ENCODE peak calls at places on chromosomes 13 and 19, in four cellular contexts. P is IMR-90, O is H9, Z is H1. C is an unnamed sample.

GRCh38 chr19:45895519-45895972 is 6.9 kb downstream of the MYPOP start:
- DNase-seq in P (no peak), O (no peak), Z (no peak), C (no peak)

GRCh38 chr19:23999821-24000610 is 85.3 kb downstream of the ZNF726 start:
- DNase-seq in P (no peak), O (no peak), Z (no peak), C (no peak)

GRCh38 chr19:51417107-51417806 is at the start of gene SIGLEC10:
- DNase-seq in P (no peak), O (peak), Z (no peak), C (no peak)

GRCh38 chr19:48934837-48935236 is 1.3 kb downstream of the DHDH start:
- DNase-seq in P (no peak), O (peak), Z (peak), C (peak)

GRCh38 chr13:79108914-79109643 is 297.0 kb downstream of the RBM26 start:
- DNase-seq in P (no peak), O (no peak), Z (no peak), C (no peak)

GRCh38 chr13:111897846-111898215 is 169.1 kb upstream of the SOX1 start:
- DNase-seq in P (no peak), O (peak), Z (no peak), C (no peak)

GRCh38 chr19:16698914-16699313 is 20.7 kb upstream of the NWD1 start:
- DNase-seq in P (no peak), O (no peak), Z (no peak), C (no peak)

GRCh38 chr13:107743523-107743922 is 471.8 kb downstream of the LIG4 start:
- DNase-seq in P (peak), O (no peak), Z (no peak), C (no peak)

GRCh38 chr19:7729211-7729610 is 2.7 kb downstream of the CLEC4G start:
- DNase-seq in P (no peak), O (peak), Z (peak), C (no peak)

GRCh38 chr13:113981201-113981605 is 7.3 kb upstream of the C13orf46 start:
- DNase-seq in P (no peak), O (no peak), Z (no peak), C (no peak)

GRCh38 chr19:15379996-15380647 is 535 bp upstream of the AKAP8 start:
- DNase-seq in P (peak), O (peak), Z (peak), C (peak)

GRCh38 chr19:295687-296370 is 4.6 kb upstream of the PLPP2 start:
- DNase-seq in P (no peak), O (no peak), Z (no peak), C (peak)

GRCh38 chr19:292951-293350 is 1.7 kb upstream of the PLPP2 start:
- DNase-seq in P (no peak), O (no peak), Z (no peak), C (no peak)

GRCh38 chr19:294819-295686 is 3.9 kb upstream of the PLPP2 start:
- DNase-seq in P (peak), O (peak), Z (peak), C (peak)

GRCh38 chr19:293436-294110 is 2.4 kb upstream of the PLPP2 start:
- DNase-seq in P (no peak), O (no peak), Z (no peak), C (no peak)

GRCh38 chr19:294341-294818 is 3.2 kb upstream of the PLPP2 start:
- DNase-seq in P (peak), O (peak), Z (peak), C (peak)
- H3K4me2 ChIP-seq in P (peak), O (peak), Z (peak), C (no peak)

GRCh38 chr19:38831142-38831605 is 420 bp downstream of the ECH1 start:
- DNase-seq in P (peak), O (peak), Z (no peak), C (peak)
- H3K23ac ChIP-seq in P (peak), O (no peak), Z (no peak), C (no peak)

DNA sequence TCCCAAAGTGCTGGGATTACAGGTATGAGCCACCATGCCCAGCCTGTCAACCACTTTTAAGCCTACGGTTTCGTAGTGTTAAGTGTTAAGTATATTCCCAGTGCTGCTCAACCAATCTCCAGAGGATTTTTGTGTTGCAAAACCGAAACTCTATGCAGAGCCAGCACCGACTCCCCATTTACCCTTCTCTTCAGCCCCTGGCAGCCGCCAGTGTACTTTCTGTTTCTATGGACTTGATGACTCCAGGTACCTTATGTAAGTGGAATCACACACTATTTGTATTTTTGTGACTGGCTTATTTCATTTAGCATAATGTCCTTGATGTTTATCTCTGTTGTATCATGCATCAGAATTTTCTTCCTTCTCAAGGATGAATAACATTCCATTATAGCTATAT is 1.1 kb downstream of the SULT2A1 start:
- DNase-seq in P (no peak), O (no peak), Z (no peak), C (no peak)
- H4K5ac ChIP-seq in P (no peak), O (no peak), Z (no peak), C (no peak)

DNA sequence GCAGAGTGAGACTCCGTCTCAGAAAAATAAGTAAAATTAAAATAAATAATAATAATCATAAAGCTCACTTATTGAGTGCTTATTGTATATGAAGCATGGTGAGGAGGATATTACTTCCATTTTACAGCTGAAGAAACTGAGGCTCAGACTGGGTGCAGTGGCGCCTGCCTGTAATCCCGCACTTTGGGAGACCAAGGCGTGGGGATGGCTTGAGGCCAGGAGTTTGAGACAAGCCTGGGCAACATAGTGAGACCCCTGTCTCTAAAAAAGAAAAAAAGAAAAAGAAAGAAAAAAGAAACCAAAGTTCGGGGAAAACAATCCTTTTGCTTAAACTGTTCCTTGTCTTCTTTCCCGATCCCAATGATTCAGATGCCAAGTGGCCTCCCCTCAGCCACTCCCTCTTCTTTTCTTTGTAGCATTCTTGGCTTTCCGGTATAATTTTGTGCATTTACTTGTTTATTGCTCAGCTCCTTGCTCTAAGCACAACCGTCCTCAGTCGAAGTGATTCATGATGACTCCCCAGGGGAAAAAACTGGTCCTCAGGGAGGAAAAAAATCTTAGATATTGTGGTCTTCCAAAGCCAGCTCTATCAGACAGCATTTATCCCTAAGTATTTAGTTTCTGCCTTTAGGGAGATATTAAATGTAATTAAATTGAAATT is 969 bp upstream of the EIF3G start:
- DNase-seq in P (peak), O (no peak), Z (no peak), C (no peak)
- H3K4me2 ChIP-seq in P (peak), O (no peak), Z (no peak), C (no peak)

GRCh38 chr13:28495586-28496564 is 947 bp upstream of the FLT1 start:
- DNase-seq in P (no peak), O (no peak), Z (peak), C (peak)

GRCh38 chr13:28494861-28495585 is at the start of gene FLT1:
- DNase-seq in P (peak), O (peak), Z (peak), C (peak)

GRCh38 chr13:28494537-28494860 is 429 bp downstream of the FLT1 start:
- DNase-seq in P (no peak), O (no peak), Z (no peak), C (no peak)

GRCh38 chr13:28492527-28493367 is 2.2 kb downstream of the FLT1 start:
- DNase-seq in P (no peak), O (no peak), Z (no peak), C (peak)

DNA sequence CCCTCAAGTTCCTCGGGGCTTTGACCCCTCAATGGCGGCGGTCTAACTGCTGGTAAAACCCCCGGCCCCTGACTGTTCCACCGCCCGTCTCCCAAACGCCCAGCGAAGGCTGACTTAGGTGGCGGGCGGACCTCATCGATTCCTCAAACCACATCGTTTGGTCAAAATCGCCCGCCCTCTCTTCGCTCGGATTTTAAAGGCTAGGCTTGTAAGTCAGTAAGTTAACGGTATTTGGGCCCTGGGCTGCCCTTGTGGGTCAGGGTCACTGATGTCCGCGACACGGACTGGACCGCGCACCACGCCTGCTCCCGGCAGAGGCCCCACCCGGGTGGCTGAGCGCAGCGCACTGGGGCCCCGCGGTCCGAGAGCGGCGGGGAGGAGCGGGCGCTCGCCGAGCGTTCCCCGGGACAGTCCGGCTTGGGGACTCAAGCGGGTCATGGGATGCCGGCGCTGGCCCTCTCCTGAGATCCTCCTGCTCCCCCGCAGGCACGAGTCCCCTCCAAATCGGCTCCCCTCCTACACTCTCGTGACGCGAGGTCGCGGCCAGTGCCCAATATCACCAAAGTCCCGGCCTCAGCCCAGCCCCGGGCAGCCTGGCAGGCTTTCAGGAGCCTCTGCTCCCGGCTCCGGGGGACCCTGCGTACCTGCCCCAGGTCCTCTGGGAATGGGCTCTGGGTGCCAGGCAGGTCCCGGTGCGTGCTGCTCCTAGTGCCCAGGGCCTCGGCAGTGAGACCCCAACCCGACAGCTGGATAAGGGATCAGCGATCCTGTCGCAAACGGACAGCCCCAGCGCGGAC is 990 bp downstream of the FLT1 start:
- DNase-seq in P (no peak), O (no peak), Z (peak), C (peak)
- H3K23ac ChIP-seq in P (peak), O (no peak), Z (no peak), C (no peak)

DNA sequence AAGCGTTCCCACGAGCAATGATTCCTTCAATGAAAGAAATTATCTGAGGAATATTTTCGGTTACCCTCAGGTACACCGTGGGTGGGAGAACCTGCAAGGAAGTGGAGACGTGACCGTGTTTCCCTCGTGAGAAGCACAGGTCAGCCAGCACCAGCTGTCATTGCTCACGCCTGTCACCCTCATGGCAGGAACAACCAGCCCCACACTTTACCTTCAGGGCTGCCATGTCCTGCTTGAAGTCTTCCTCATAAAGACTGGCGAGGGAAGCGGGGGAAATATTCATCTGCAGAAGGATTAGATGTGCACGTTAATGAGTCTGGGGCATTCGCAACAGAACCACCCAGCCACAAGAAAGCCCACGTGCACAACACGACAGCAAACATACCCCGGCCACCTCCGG is 18.2 kb downstream of the CARS2 start:
- DNase-seq in P (no peak), O (no peak), Z (no peak), C (no peak)
- H4K5ac ChIP-seq in P (no peak), O (no peak), Z (no peak), C (no peak)

GRCh38 chr19:17874423-17875135 is 2.8 kb downstream of the SLC5A5 start:
- DNase-seq in P (no peak), O (no peak), Z (no peak), C (no peak)
- H3K4me2 ChIP-seq in P (no peak), O (peak), Z (peak), C (peak)

GRCh38 chr13:70125693-70126092 is 17.4 kb upstream of the KLHL1 start:
- DNase-seq in P (no peak), O (peak), Z (peak), C (peak)

GRCh38 chr13:70128098-70128497 is 19.8 kb upstream of the KLHL1 start:
- DNase-seq in P (no peak), O (no peak), Z (no peak), C (no peak)
- H3K23ac ChIP-seq in P (no peak), O (no peak), Z (no peak), C (no peak)

GRCh38 chr13:93246069-93246468 is 19.5 kb downstream of the GPC6 start:
- DNase-seq in P (no peak), O (no peak), Z (no peak), C (no peak)

GRCh38 chr13:93249259-93249917 is 22.8 kb downstream of the GPC6 start:
- DNase-seq in P (peak), O (no peak), Z (no peak), C (peak)

GRCh38 chr13:93249918-93250306 is 23.3 kb downstream of the GPC6 start:
- DNase-seq in P (no peak), O (no peak), Z (no peak), C (no peak)

GRCh38 chr13:93244918-93245280 is 18.3 kb downstream of the GPC6 start:
- DNase-seq in P (peak), O (no peak), Z (no peak), C (no peak)

GRCh38 chr13:93248627-93249047 is 22.0 kb downstream of the GPC6 start:
- DNase-seq in P (peak), O (peak), Z (no peak), C (peak)
- H4K5ac ChIP-seq in P (peak), O (no peak), Z (no peak), C (no peak)

GRCh38 chr13:73741742-73742141 is 392.5 kb downstream of the KLF12 start:
- DNase-seq in P (no peak), O (no peak), Z (no peak), C (peak)
- H3K4me2 ChIP-seq in P (no peak), O (no peak), Z (no peak), C (no peak)